ENCODE peak calls at places on chromosomes 13 and 19, in seven cellular contexts. Y, U, P, H, T, C and L are unnamed samples. For H3K27me3 and H3K36me3, the result is how much of the 10 kb centered on the place peaks cover.

GRCh38 chr13:49597043-49597669 is 11.8 kb upstream of the RCBTB1 start:
- DNase-seq in P (no peak), H (no peak), C (no peak), Y (no peak), T (no peak), U (no peak), L (no peak)

GRCh38 chr19:517721-518136 is 10.4 kb downstream of the TPGS1 start:
- DNase-seq in P (no peak), C (no peak), T (no peak), Y (no peak), H (no peak), U (no peak), L (no peak)

GRCh38 chr19:2491130-2491801 is 15.3 kb downstream of the GADD45B start:
- DNase-seq in H (no peak), T (no peak), C (no peak), Y (peak), U (no peak), P (no peak), L (peak)

GRCh38 chr13:32022292-32022691 is 9.3 kb upstream of the FRY start:
- DNase-seq in T (no peak), Y (no peak), P (no peak), U (no peak), H (no peak), C (no peak), L (no peak)

GRCh38 chr19:1267441-1268391 is 1.4 kb upstream of the CIRBP start:
- DNase-seq in H (no peak), T (peak), U (no peak), P (no peak), Y (no peak), C (no peak), L (no peak)

GRCh38 chr13:59677966-59678814 is 485.5 kb downstream of the DIAPH3 start:
- DNase-seq in Y (peak), H (peak), C (peak), P (peak), T (no peak), U (no peak), L (peak)

GRCh38 chr19:51695088-51695487 is 2.0 kb downstream of the SPACA6 start:
- DNase-seq in P (no peak), U (no peak), Y (no peak), C (no peak), H (no peak), T (no peak), L (no peak)

GRCh38 chr13:33230178-33230881 is 55.2 kb downstream of the STARD13 start:
- DNase-seq in U (no peak), P (no peak), C (no peak), H (no peak), T (no peak), Y (peak), L (peak)

GRCh38 chr19:49954933-49955332 is 6.0 kb downstream of the SIGLEC11 start:
- DNase-seq in C (no peak), P (no peak), T (no peak), U (no peak), H (no peak), Y (no peak), L (peak)

GRCh38 chr19:1265611-1266115 is 3.5 kb upstream of the CIRBP start:
- DNase-seq in T (peak), Y (peak), P (no peak), C (no peak), H (peak), U (peak), L (no peak)

GRCh38 chr13:95352486-95352885 is 51.2 kb upstream of the ABCC4 start:
- DNase-seq in T (no peak), C (no peak), Y (no peak), H (no peak), U (no peak), P (no peak), L (peak)

GRCh38 chr13:50428183-50428877 is 413.1 kb downstream of the KCNRG start:
- DNase-seq in U (no peak), T (no peak), P (no peak), C (no peak), Y (no peak), H (no peak), L (no peak)

GRCh38 chr13:48234652-48235099 is 1.7 kb downstream of the ITM2B start:
- DNase-seq in H (peak), U (no peak), C (no peak), T (no peak), P (no peak), Y (peak), L (peak)

GRCh38 chr19:41030651-41031050 is 39.6 kb downstream of the CYP2B6 start:
- DNase-seq in H (peak), T (no peak), C (no peak), Y (no peak), P (no peak), U (no peak), L (no peak)

GRCh38 chr19:48596237-48596636 is 10.3 kb upstream of the SPACA4 start:
- DNase-seq in Y (no peak), U (no peak), T (no peak), H (no peak), C (no peak), P (no peak), L (no peak)

DNA sequence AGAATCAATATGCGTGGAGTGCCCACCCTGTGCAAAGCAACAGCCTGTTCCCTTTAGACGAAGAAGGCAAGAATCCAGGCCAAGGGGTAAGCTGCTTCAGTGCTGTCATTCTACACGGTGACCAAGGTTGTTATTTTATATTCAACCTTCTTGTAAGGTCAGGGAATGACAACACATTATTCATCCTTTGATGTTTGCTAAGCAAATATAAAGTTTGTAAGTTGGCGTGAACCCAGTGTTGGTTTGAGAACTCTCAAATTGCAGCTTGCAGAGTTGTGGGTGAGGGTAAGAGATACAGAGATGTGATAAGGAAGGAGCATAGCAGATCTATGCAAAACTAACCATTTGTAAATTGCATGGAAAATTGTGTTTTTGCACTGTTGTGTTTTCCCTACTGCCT is 436.7 kb downstream of the FGF9 start:
- DNase-seq in C (no peak), P (no peak), H (no peak), Y (no peak), U (no peak), T (no peak), L (peak)
- H3K27me3 ChIP-seq in C (under half), P (under half), H (under half), Y (under half), U (under half), T (under half), L (under half)

DNA sequence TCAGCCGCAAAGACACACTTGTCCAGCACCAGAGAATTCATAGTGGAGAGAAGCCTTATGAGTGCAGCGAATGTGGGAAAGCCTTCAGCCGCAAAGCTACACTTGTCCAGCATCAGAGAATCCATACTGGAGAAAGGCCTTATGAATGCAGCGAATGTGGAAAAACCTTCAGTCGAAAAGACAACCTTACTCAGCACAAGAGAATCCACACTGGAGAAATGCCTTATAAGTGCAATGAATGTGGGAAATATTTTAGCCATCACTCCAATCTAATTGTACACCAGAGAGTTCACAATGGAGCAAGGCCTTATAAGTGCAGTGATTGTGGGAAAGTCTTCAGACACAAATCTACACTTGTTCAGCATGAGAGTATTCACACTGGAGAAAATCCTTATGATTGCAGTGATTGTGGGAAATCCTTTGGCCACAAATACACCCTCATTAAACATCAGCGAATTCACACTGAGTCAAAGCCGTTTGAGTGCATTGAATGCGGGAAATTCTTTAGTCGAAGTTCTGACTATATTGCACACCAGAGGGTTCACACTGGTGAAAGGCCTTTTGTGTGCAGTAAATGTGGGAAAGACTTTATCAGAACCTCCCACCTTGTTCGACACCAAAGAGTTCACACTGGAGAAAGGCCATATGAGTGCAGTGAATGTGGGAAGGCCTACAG is 6.8 kb downstream of the ZNF134 start:
- DNase-seq in U (no peak), C (no peak), P (no peak), T (no peak), H (peak), Y (no peak), L (no peak)
- H3K36me3 ChIP-seq in U (half or more), C (half or more), P (half or more), T (half or more), H (half or more), Y (half or more), L (under half)

GRCh38 chr19:23071087-23071511 is 45.7 kb upstream of the ZNF730 start:
- DNase-seq in U (peak), C (no peak), Y (peak), H (no peak), P (no peak), T (no peak), L (no peak)
- H3K4me3 ChIP-seq in U (peak), C (no peak), Y (peak), H (no peak), P (no peak), T (no peak), L (no peak)

GRCh38 chr19:45464274-45464673 is 3.5 kb upstream of the FOSB start:
- DNase-seq in P (no peak), Y (no peak), U (no peak), C (no peak), T (no peak), H (no peak), L (no peak)
- H3K27me3 ChIP-seq in P (under half), Y (under half), U (under half), C (under half), T (under half), H (under half), L (under half)